ENCODE peak calls at places on chromosomes 13 and 19, in five cellular contexts. One of them, this sample, is unnamed.

GRCh38 chr13:89550842-89551422 is 1796.6 kb upstream of the MIR17HG start:
- DNase-seq in neuronal stem cell: no peak
- DNase-seq in trophoblast cell: peak
- DNase-seq in H1: no peak
- DNase-seq in H9: no peak
- DNase-seq in this sample: no peak

GRCh38 chr19:36106441-36106840 is 4.5 kb upstream of the OVOL3 start:
- DNase-seq in H1: no peak
- DNase-seq in neuronal stem cell: no peak
- DNase-seq in trophoblast cell: no peak
- DNase-seq in H9: no peak
- DNase-seq in this sample: no peak

GRCh38 chr13:76822691-76823267 is 63.4 kb downstream of the KCTD12 start:
- DNase-seq in neuronal stem cell: no peak
- DNase-seq in H1: no peak
- DNase-seq in H9: no peak
- DNase-seq in trophoblast cell: peak
- DNase-seq in this sample: peak

GRCh38 chr19:3565177-3565576 is 7.6 kb upstream of the HMG20B start:
- DNase-seq in H1: no peak
- DNase-seq in neuronal stem cell: no peak
- DNase-seq in trophoblast cell: peak
- DNase-seq in H9: no peak
- DNase-seq in this sample: peak

GRCh38 chr13:58343081-58343480 is 711.5 kb downstream of the PCDH17 start:
- DNase-seq in trophoblast cell: no peak
- DNase-seq in H9: no peak
- DNase-seq in neuronal stem cell: no peak
- DNase-seq in H1: no peak
- DNase-seq in this sample: no peak

GRCh38 chr13:99464441-99464949 is 36.8 kb upstream of the TM9SF2 start:
- DNase-seq in H9: no peak
- DNase-seq in H1: no peak
- DNase-seq in trophoblast cell: no peak
- DNase-seq in neuronal stem cell: no peak
- DNase-seq in this sample: peak

GRCh38 chr13:27783111-27783510 is 9.2 kb upstream of the GSX1 start:
- DNase-seq in H9: peak
- DNase-seq in H1: no peak
- DNase-seq in neuronal stem cell: no peak
- DNase-seq in trophoblast cell: peak
- DNase-seq in this sample: peak

GRCh38 chr13:114034481-114034891 is 60.6 kb upstream of the C13orf46 start:
- DNase-seq in H9: no peak
- DNase-seq in trophoblast cell: no peak
- DNase-seq in H1: no peak
- DNase-seq in neuronal stem cell: no peak
- DNase-seq in this sample: no peak

GRCh38 chr19:3605361-3605760 is 1.3 kb downstream of the TBXA2R start:
- DNase-seq in H1: no peak
- DNase-seq in H9: no peak
- DNase-seq in trophoblast cell: no peak
- DNase-seq in neuronal stem cell: no peak
- DNase-seq in this sample: no peak

GRCh38 chr19:23774156-23774971 is 15.7 kb upstream of the ZNF681 start:
- DNase-seq in H9: no peak
- DNase-seq in trophoblast cell: peak
- DNase-seq in H1: no peak
- DNase-seq in neuronal stem cell: no peak
- DNase-seq in this sample: peak

GRCh38 chr13:30869491-30869890 is 36.6 kb upstream of the MEDAG start:
- DNase-seq in H9: no peak
- DNase-seq in H1: no peak
- DNase-seq in neuronal stem cell: no peak
- DNase-seq in trophoblast cell: peak
- DNase-seq in this sample: no peak

GRCh38 chr19:47253467-47253881 is 2.9 kb upstream of the CCDC9 start:
- DNase-seq in H9: no peak
- DNase-seq in trophoblast cell: peak
- DNase-seq in H1: no peak
- DNase-seq in neuronal stem cell: no peak
- DNase-seq in this sample: peak

GRCh38 chr19:18514800-18515682 is 6.8 kb downstream of the ELL start:
- DNase-seq in H9: no peak
- DNase-seq in trophoblast cell: peak
- DNase-seq in H1: no peak
- DNase-seq in neuronal stem cell: no peak
- DNase-seq in this sample: peak

GRCh38 chr13:37598572-37598971 is at the start of gene POSTN:
- DNase-seq in trophoblast cell: no peak
- DNase-seq in H9: no peak
- DNase-seq in H1: no peak
- DNase-seq in neuronal stem cell: no peak
- DNase-seq in this sample: peak

GRCh38 chr19:13162749-13163608 is 12.8 kb downstream of the IER2 start:
- DNase-seq in H1: peak
- DNase-seq in H9: peak
- DNase-seq in trophoblast cell: peak
- DNase-seq in neuronal stem cell: peak
- DNase-seq in this sample: peak

GRCh38 chr19:35901854-35902661 is at the start of gene HCST:
- DNase-seq in trophoblast cell: peak
- DNase-seq in neuronal stem cell: no peak
- DNase-seq in H1: no peak
- DNase-seq in H9: no peak
- DNase-seq in this sample: no peak

GRCh38 chr13:106349080-106349841 is 186.2 kb downstream of the EFNB2 start:
- DNase-seq in neuronal stem cell: peak
- DNase-seq in trophoblast cell: peak
- DNase-seq in H9: peak
- DNase-seq in H1: peak
- DNase-seq in this sample: peak

GRCh38 chr13:36341718-36342117 is 4.5 kb downstream of the SPART start:
- DNase-seq in H1: no peak
- DNase-seq in H9: no peak
- DNase-seq in neuronal stem cell: no peak
- DNase-seq in trophoblast cell: peak
- DNase-seq in this sample: peak
- H2BK12ac ChIP-seq in H1: no peak
- H2BK12ac ChIP-seq in H9: no peak
- H2BK12ac ChIP-seq in neuronal stem cell: no peak
- H2BK12ac ChIP-seq in trophoblast cell: no peak
- H2BK12ac ChIP-seq in this sample: no peak

DNA sequence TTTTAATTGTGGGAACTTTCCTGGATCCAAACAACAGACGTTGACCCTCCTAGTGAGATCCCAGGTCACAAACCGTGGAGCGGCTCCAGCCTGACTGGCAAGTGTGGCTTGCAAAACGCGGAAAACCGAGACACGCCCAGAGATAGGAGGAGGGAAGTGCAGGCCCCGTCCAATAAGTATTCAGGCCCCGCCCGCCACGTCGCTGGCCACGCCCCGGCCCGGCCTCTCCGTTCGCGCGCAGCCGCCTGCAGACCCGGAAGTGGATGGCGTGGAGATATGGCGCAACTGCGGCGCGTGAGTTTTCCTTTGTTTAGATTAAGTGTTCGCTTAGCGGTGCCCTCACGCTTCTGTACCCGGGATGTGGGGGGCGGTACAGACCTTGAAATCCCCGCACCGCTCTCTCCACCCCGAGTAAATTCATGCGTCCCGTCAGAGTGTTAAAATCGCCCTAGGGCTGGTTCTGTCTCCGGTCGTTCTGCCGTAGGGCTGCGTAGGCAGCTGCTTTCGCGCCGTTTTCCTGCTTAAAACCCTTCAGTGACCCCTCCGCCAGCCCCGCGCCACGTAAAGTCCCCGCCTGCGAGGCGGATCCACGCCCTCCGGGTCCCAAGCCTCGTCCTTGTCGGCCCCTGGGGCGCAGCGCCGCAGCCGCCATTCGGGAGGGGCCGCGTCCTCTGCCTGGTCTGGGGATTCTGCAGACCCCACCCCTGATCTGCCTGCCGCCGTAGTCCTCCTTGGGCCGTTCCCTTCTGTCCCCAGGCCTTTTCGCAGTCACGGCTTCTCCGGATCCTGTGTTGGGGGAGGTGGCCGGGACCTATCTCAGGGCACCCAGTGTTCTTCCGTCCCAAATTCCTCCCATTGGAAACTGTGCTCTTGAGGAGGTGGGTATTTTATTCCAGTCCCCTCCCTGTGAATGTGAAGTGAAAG is at the start of gene ZNF766:
- DNase-seq in neuronal stem cell: peak
- DNase-seq in H9: peak
- DNase-seq in trophoblast cell: peak
- DNase-seq in H1: peak
- DNase-seq in this sample: peak
- H3K18ac ChIP-seq in neuronal stem cell: peak
- H3K18ac ChIP-seq in H9: peak
- H3K18ac ChIP-seq in trophoblast cell: peak
- H3K18ac ChIP-seq in H1: peak
- H3K18ac ChIP-seq in this sample: peak

DNA sequence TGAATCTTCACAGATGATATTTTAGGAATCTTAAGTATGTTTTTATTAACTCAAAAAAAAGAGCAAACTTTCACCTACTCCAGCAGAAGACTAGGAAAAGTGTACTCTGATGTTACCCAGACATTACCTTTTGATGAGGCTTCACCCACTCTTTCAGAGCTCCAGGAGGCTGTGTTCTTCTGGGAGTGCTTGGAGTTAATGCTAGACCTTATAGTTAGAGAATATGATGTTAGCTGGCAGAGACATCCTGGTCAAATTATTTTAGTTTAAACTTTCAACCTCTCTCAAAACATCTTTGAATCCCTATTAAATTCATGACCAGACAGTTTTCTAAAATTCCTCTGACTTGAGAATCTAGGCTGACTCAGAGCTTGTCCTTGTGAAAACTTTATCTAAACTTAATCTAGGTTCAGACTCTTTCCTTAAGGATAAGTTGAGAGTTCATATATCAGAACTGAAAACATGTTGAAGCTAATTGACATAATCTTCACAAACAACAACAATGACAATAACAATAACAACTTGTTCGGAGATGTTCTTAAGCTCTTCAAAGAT is 82.8 kb downstream of the ITGBL1 start:
- DNase-seq in H9: no peak
- DNase-seq in neuronal stem cell: no peak
- DNase-seq in trophoblast cell: peak
- DNase-seq in H1: no peak
- DNase-seq in this sample: no peak
- H2BK12ac ChIP-seq in H9: no peak
- H2BK12ac ChIP-seq in neuronal stem cell: no peak
- H2BK12ac ChIP-seq in trophoblast cell: no peak
- H2BK12ac ChIP-seq in H1: no peak
- H2BK12ac ChIP-seq in this sample: no peak

GRCh38 chr13:86932935-86933334 is 738.2 kb upstream of the SLITRK5 start:
- DNase-seq in neuronal stem cell: peak
- DNase-seq in H9: peak
- DNase-seq in trophoblast cell: no peak
- DNase-seq in H1: no peak
- DNase-seq in this sample: peak

GRCh38 chr13:86933676-86934075 is 737.5 kb upstream of the SLITRK5 start:
- DNase-seq in trophoblast cell: no peak
- DNase-seq in H9: no peak
- DNase-seq in neuronal stem cell: no peak
- DNase-seq in H1: no peak
- DNase-seq in this sample: no peak
- H3K18ac ChIP-seq in trophoblast cell: no peak
- H3K18ac ChIP-seq in H9: no peak
- H3K18ac ChIP-seq in neuronal stem cell: no peak
- H3K18ac ChIP-seq in H1: no peak
- H3K18ac ChIP-seq in this sample: no peak

GRCh38 chr19:45147835-45148676 is 12.7 kb downstream of the NKPD1 start:
- DNase-seq in H1: peak
- DNase-seq in trophoblast cell: no peak
- DNase-seq in neuronal stem cell: no peak
- DNase-seq in H9: peak
- DNase-seq in this sample: no peak
- H2BK12ac ChIP-seq in H1: no peak
- H2BK12ac ChIP-seq in trophoblast cell: no peak
- H2BK12ac ChIP-seq in neuronal stem cell: no peak
- H2BK12ac ChIP-seq in H9: no peak
- H2BK12ac ChIP-seq in this sample: no peak

DNA sequence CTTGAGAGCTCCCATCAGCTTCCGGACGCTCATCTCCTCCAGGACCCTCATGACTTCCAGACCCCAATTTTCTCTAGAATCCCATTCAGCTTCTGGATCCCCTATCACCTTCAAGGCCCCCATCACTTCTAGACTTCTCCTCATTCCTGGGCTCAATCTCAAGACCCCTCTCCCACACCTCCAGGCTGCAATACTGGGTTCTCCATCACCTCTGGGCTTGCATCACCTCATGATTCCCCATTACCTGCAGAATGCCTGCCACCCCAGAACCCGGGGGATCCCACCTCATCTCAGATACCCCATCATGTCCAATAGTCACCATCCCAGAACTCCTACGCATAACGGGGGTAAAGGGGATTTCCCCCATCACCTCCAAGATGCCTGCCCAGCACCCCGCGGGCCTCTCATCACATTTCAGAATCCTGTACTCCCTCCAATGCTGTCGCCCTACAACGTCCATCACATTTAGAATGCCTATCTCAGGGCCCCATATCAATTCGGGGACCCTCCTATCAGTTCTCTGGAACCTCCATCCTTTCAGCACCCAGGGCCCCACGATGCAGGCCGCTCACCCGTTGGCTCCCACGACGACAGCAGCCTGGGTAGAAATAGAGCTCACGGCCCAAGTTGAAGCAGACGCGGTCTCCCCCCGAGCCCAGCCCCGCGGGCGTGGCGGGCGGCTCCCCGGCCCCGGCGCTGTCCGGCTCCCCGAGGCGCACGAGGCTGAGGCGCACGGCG is 732 bp downstream of the DMWD start:
- DNase-seq in H9: no peak
- DNase-seq in H1: no peak
- DNase-seq in trophoblast cell: peak
- DNase-seq in neuronal stem cell: no peak
- DNase-seq in this sample: no peak
- H3K18ac ChIP-seq in H9: no peak
- H3K18ac ChIP-seq in H1: no peak
- H3K18ac ChIP-seq in trophoblast cell: peak
- H3K18ac ChIP-seq in neuronal stem cell: peak
- H3K18ac ChIP-seq in this sample: peak